ENCODE peak calls at places on chromosomes 3 and 15, in six cellular contexts. S is ovary, U is heart right ventricle, H is hepatocyte, F is heart left ventricle, M is transverse colon. L is an unnamed sample. For H3K4me1, the result is how much of the 10 kb centered on the place peaks cover.

GRCh38 chr3:33047842-33048834 is 48.8 kb downstream of the GLB1 start:
- DNase-seq in S (no peak), U (no peak), H (no peak), F (no peak), M (no peak), L (no peak)

GRCh38 chr3:8846176-8846575 is 76.8 kb upstream of the OXTR start:
- DNase-seq in S (no peak), U (no peak), H (no peak), F (no peak), M (no peak), L (no peak)

GRCh38 chr3:87167634-87168456 is 59.3 kb upstream of the CHMP2B start:
- DNase-seq in S (no peak), U (no peak), H (peak), F (no peak), M (no peak), L (no peak)

GRCh38 chr3:141578197-141578596 is 91.4 kb downstream of the RASA2 start:
- DNase-seq in S (no peak), U (no peak), H (no peak), F (no peak), M (no peak), L (no peak)

GRCh38 chr3:38397320-38397719 is 50.7 kb downstream of the XYLB start:
- DNase-seq in S (no peak), U (peak), H (peak), F (no peak), M (no peak), L (no peak)

GRCh38 chr15:57720861-57721260 is 14.3 kb downstream of the POLR2M start:
- DNase-seq in S (no peak), U (no peak), H (no peak), F (no peak), M (no peak), L (no peak)

GRCh38 chr3:135034291-135034768 is 239.3 kb downstream of the EPHB1 start:
- DNase-seq in S (no peak), U (no peak), H (peak), F (no peak), M (no peak), L (no peak)

GRCh38 chr15:73560501-73561117 is 72.6 kb downstream of the NPTN start:
- DNase-seq in S (no peak), U (no peak), H (peak), F (no peak), M (no peak), L (no peak)

DNA sequence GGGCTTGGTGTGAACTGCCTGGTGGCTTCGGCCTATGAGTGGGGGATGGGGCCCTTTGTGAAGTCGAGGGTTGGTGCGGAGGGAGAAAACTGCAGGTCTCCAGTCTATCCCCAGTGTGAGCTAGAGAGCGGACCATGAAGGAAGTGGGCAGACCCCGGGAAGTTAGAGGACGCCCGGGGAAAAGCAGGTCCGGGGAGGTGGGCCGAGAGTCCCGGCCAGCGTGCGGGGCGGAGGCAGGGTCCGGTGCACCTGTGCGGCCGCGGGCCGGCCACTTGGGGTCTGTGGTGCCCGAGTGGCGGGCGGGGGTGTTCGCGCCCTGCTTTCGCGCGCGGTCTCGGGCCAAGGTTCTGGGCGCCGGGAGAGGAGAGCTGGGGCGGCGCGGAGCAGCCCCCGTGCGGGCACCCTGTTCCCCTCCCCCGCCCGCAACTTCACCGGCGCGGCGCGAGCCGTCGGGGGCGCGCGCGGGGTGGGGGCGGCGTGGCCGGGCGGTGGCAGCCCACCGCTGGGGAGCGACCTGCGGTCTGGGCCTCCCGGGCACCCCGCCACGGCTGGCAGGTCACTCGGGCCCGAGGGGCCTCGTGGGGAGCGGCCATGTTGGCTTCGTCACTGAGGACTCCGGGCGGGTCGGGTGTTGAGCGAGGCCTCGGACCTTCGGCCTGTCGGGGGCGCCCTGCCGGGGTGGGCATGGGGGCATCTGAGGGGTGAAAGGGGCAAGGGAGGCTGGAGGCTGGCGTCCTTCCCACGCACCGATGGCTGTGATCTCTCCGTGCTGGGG is 4.8 kb downstream of the UBE2E1 start:
- DNase-seq in S (peak), U (peak), H (peak), F (peak), M (peak), L (no peak)
- H3K4me1 ChIP-seq in S (under half), U (under half), H (under half), F (under half), M (under half), L (under half)

GRCh38 chr3:99638244-99638948 is at the start of gene COL8A1:
- DNase-seq in S (peak), U (peak), H (no peak), F (peak), M (peak), L (peak)
- H3K4me3 ChIP-seq in S (peak), U (peak), H (peak), F (peak), M (peak), L (peak)

DNA sequence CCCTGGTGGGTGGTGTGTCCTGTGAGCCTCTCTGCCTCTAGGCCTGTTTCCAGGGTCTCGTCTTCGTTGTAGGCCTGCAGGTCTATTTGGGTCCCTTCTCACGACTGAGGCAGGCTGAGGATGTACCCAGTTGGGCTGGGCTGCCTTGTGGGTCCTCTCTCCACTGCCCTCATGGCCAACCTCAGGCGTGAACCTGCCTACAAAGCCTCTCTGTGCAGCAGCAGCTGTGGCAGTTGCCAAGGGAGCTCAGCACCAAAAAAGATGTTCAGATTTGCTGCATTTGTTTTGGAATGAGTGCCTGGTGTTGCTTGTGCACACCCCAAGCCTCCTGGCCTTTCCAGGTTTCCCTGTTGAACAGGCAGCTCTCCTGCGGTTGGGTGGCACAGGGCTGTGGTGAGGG is 13.4 kb downstream of the KLF13 start:
- DNase-seq in S (no peak), U (no peak), H (no peak), F (no peak), M (no peak), L (no peak)
- H3K4me1 ChIP-seq in S (under half), U (half or more), H (under half), F (half or more), M (half or more), L (half or more)

GRCh38 chr3:21188459-21188858 is 562.6 kb downstream of the ZNF385D start:
- DNase-seq in S (no peak), U (no peak), H (no peak), F (no peak), M (no peak), L (no peak)

GRCh38 chr3:21185816-21186314 is 565.1 kb downstream of the ZNF385D start:
- DNase-seq in S (no peak), U (no peak), H (no peak), F (no peak), M (no peak), L (no peak)
- H3K4me3 ChIP-seq in S (no peak), U (no peak), H (no peak), F (no peak), M (no peak), L (no peak)

GRCh38 chr3:189701934-189702693 is 70.9 kb downstream of the TP63 start:
- DNase-seq in S (no peak), U (no peak), H (no peak), F (no peak), M (no peak), L (no peak)
- H3K4me1 ChIP-seq in S (under half), U (under half), H (under half), F (under half), M (under half), L (under half)